ENCODE peak calls at places on chromosomes 6 and 20, in eight cellular contexts. Z is dorsolateral prefrontal cortex; X is stimulated activated CD8-positive, alpha-beta memory T cell treated with anti-CD3 and anti-CD28 coated beads, Interleukin-7, amount 100 ng/mL, for 48 hours; G is amniotic epithelial cell; K is GDM1; V is lower lobe of right lung; O is AG09319; J is HS-5. U is an unnamed sample.

GRCh38 chr20:2137552-2138201 is 36.0 kb downstream of the STK35 start:
- DNase-seq in V (no peak), K (no peak), X (no peak), Z (no peak), G (peak), O (no peak), J (peak), U (peak)

GRCh38 chr6:154516276-154516675 is 5.8 kb upstream of the CNKSR3 start:
- DNase-seq in J (no peak), O (no peak), X (no peak), K (no peak), Z (no peak), G (no peak), V (no peak), U (no peak)

GRCh38 chr6:46184114-46184513 is 13.3 kb upstream of the ENPP5 start:
- DNase-seq in X (no peak), K (no peak), V (no peak), J (peak), Z (no peak), O (peak), G (peak), U (peak)

GRCh38 chr20:39855056-39855455 is 834.0 kb downstream of the MAFB start:
- DNase-seq in X (no peak), V (no peak), Z (no peak), K (no peak), J (no peak), O (no peak), G (no peak), U (no peak)

GRCh38 chr20:59971428-59971827 is 13.2 kb downstream of the CDH26 start:
- DNase-seq in O (no peak), X (no peak), Z (no peak), G (no peak), K (no peak), J (no peak), V (no peak), U (no peak)

GRCh38 chr20:17727351-17727750 is 27.6 kb downstream of the BANF2 start:
- DNase-seq in O (no peak), V (no peak), G (no peak), K (no peak), Z (no peak), J (no peak), X (no peak), U (no peak)

GRCh38 chr6:42698217-42698616 is 24.2 kb downstream of the PRPH2 start:
- DNase-seq in O (no peak), G (no peak), V (no peak), J (no peak), Z (no peak), K (no peak), X (no peak), U (no peak)

GRCh38 chr6:145815351-145815772 is 767 bp upstream of the FBXO30 start:
- DNase-seq in O (no peak), X (no peak), J (no peak), G (no peak), K (no peak), V (no peak), Z (peak), U (no peak)

GRCh38 chr6:147170269-147170668 is 33.9 kb upstream of the STXBP5 start:
- DNase-seq in K (no peak), J (peak), X (no peak), G (peak), Z (no peak), V (no peak), O (peak), U (peak)

GRCh38 chr6:39887692-39888450 is 46.4 kb downstream of the MOCS1 start:
- DNase-seq in X (no peak), V (peak), J (peak), K (no peak), O (peak), Z (peak), G (peak), U (peak)

GRCh38 chr6:137115653-137116052 is 57.8 kb downstream of the IL22RA2 start:
- DNase-seq in Z (no peak), K (no peak), J (no peak), X (no peak), O (no peak), G (no peak), V (no peak), U (no peak)

GRCh38 chr20:11992426-11992825 is 74.7 kb downstream of the BTBD3 start:
- DNase-seq in J (no peak), Z (no peak), X (no peak), O (no peak), V (no peak), G (no peak), K (no peak), U (no peak)

GRCh38 chr6:33981861-33982260 is 164.0 kb downstream of the GRM4 start:
- DNase-seq in O (no peak), G (no peak), Z (peak), V (no peak), J (no peak), X (no peak), K (no peak), U (no peak)

U was measured in AG09309.